ENCODE peak calls at places on chromosomes 11 and 22, in four cellular contexts. N is mesenchymal stem cell, D is IMR-90, H is H9. X is an unnamed sample.

GRCh38 chr11:84117394-84117793 is 831.2 kb upstream of the CCDC90B start:
- DNase-seq in D (peak), H (no peak), N (peak), X (no peak)

GRCh38 chr11:26709057-26709456 is 12.8 kb downstream of the SLC5A12 start:
- DNase-seq in D (no peak), H (no peak), N (no peak), X (peak)

GRCh38 chr11:3160252-3161031 is 4.7 kb downstream of the OSBPL5 start:
- DNase-seq in N (peak), D (peak), H (peak), X (peak)

GRCh38 chr11:19474211-19474610 is 233.5 kb upstream of the E2F8 start:
- DNase-seq in H (no peak), D (no peak), N (no peak), X (no peak)

GRCh38 chr22:28440517-28441366 is 238.9 kb downstream of the TTC28 start:
- DNase-seq in H (no peak), D (peak), N (peak), X (no peak)

GRCh38 chr22:19750666-19751490 is 9.7 kb upstream of the TBX1 start:
- DNase-seq in H (no peak), D (peak), N (peak), X (no peak)

GRCh38 chr11:79026803-79027445 is 413.9 kb downstream of the TENM4 start:
- DNase-seq in D (peak), H (no peak), N (no peak), X (no peak)

GRCh38 chr11:24005202-24005876 is 491.5 kb upstream of the LUZP2 start:
- DNase-seq in D (no peak), N (no peak), H (no peak), X (no peak)

GRCh38 chr11:120675171-120675570 is 163.6 kb downstream of the GRIK4 start:
- DNase-seq in D (no peak), H (no peak), N (peak), X (no peak)

GRCh38 chr11:79052539-79052938 is 388.3 kb downstream of the TENM4 start:
- DNase-seq in D (no peak), H (peak), N (no peak), X (peak)

GRCh38 chr11:15189189-15189588 is 74.5 kb downstream of the INSC start:
- DNase-seq in N (no peak), H (no peak), D (no peak), X (no peak)

GRCh38 chr11:29751618-29752017 is 265.2 kb downstream of the KCNA4 start:
- DNase-seq in H (no peak), D (no peak), N (no peak), X (no peak)

GRCh38 chr11:26827567-26828037 is 105.7 kb upstream of the SLC5A12 start:
- DNase-seq in H (no peak), D (peak), N (peak), X (no peak)

GRCh38 chr11:125132071-125132470 is 20.6 kb upstream of the TMEM218 start:
- DNase-seq in H (no peak), N (no peak), D (peak), X (no peak)

GRCh38 chr11:19101803-19102520 is 15.0 kb upstream of the ZDHHC13 start:
- DNase-seq in H (no peak), N (peak), D (no peak), X (no peak)

GRCh38 chr11:119533462-119533861 is 110.5 kb upstream of the THY1 start:
- DNase-seq in H (no peak), N (no peak), D (no peak), X (no peak)

GRCh38 chr11:95512682-95513081 is 276.9 kb downstream of the FAM76B start:
- DNase-seq in H (no peak), N (peak), D (peak), X (no peak)

GRCh38 chr11:129814244-129814992 is 1.2 kb upstream of the TMEM45B start:
- DNase-seq in H (no peak), D (no peak), N (no peak), X (peak)

GRCh38 chr11:20158597-20159257 is 1.5 kb downstream of the DBX1 start:
- DNase-seq in D (peak), H (peak), N (peak), X (peak)

GRCh38 chr11:75103380-75104026 is 6.8 kb upstream of the OR2AT4 start:
- DNase-seq in H (no peak), N (peak), D (peak), X (no peak)
- H3K23ac ChIP-seq in H (no peak), N (no peak), D (no peak), X (no peak)

DNA sequence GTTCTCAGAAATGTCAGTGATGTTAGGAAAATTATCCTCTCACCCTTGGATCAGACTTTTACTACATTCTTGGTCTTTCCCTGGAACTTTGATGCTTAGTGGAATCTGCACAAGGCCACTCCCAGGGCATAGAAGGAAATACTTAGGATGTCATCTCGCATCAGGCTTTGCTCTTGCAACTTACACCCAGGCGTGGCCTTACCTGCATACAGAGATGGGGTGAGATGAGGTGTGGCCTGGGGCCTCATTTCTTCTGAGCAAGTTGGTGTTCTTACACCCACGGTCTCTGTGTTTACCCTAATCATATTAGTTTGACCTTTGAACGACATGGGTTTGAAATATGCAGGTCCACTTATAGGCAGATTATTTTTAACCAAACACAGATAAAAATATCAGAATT is 19.0 kb upstream of the OR52K2 start:
- DNase-seq in N (no peak), H (no peak), D (no peak), X (no peak)
- H3K23ac ChIP-seq in N (no peak), H (no peak), D (no peak), X (no peak)

GRCh38 chr22:25645964-25646363 is 81.5 kb downstream of the GRK3 start:
- DNase-seq in N (no peak), D (peak), H (no peak), X (no peak)
- H3K23ac ChIP-seq in N (no peak), D (no peak), H (no peak), X (no peak)

GRCh38 chr11:117010808-117011540 is 87.3 kb downstream of the SIK3 start:
- DNase-seq in D (peak), H (no peak), N (peak), X (no peak)

GRCh38 chr11:117016747-117017146 is 81.5 kb downstream of the SIK3 start:
- DNase-seq in H (no peak), D (no peak), N (no peak), X (no peak)

GRCh38 chr11:117016246-117016645 is 82.0 kb downstream of the SIK3 start:
- DNase-seq in H (no peak), N (no peak), D (no peak), X (no peak)

GRCh38 chr11:117009905-117010605 is 88.2 kb downstream of the SIK3 start:
- DNase-seq in N (no peak), H (peak), D (no peak), X (peak)

GRCh38 chr11:117011541-117011908 is 86.7 kb downstream of the SIK3 start:
- DNase-seq in H (no peak), D (no peak), N (no peak), X (no peak)
- H3K23ac ChIP-seq in H (no peak), D (no peak), N (no peak), X (no peak)

GRCh38 chr22:36770946-36771340 is 5.0 kb downstream of the IFT27 start:
- DNase-seq in D (no peak), H (no peak), N (no peak), X (no peak)
- H3K23ac ChIP-seq in D (no peak), H (no peak), N (no peak), X (no peak)

GRCh38 chr11:7513210-7514098 is at the start of gene PPFIBP2:
- DNase-seq in H (peak), D (peak), N (peak), X (peak)
- H3K23ac ChIP-seq in H (no peak), D (no peak), N (peak), X (no peak)

DNA sequence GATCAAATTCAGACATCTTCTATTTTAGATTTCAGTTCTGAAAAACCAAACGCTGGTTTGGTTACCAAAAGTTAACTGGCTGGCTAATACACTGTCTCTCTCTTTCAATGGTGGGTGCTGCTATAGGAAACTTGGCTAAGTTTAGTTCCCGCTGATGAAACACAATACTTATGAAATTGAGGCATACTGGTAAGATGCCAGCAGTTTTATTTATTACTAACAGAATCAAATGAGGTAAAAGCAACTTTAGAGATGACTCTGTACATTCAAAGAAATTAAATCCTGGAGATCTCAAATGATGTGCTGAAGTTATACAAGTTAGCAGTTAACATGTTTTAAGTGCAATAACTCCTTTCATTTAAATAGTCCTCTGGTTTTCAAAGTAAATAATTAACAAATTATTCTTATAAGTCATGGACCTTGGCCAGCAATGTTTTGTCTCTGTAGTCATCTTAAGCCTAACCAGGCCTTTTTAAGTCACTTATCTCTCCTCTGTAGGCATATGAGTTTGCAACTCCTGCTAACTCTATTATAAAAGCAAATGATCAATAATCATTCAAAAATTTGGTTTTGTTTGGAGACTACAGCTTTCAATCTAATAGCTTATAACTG is 54.8 kb downstream of the PAK1 start:
- DNase-seq in H (no peak), N (no peak), D (no peak), X (no peak)
- H3K23ac ChIP-seq in H (no peak), N (no peak), D (no peak), X (no peak)

DNA sequence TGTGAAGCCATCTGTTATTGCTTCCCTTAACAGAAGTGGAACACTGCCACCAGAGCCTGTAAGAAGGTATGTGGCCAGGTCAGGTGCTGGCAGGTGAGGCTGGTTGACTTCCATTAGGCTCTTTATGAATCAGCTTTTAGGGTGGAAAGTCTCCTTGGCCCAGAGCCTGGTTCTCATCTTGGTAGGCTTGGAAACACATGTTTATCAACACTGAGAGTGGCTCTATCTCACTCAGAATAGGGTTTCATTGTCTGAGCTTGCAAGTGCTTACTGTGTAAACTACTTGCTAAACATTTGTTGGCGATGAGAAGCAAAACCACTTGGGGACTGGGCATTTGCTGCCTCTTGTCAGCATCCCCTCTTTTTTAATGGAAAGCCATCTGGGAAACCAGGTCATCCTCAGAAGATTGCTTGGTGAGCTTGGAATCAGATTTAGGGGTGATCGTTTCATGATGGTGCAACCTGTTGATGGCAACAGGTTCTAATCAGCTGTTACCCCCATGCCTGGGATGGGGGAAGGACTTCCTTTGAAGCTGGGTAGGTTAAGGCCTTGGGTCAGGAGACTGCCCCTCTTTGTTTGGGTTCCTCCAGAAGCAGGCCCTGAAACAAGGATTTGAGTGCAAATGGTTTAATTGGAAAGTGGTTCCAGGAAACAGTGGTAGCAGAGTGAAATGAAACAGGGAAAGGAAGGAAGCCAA is 75.0 kb upstream of the AMPD3 start:
- DNase-seq in D (peak), N (no peak), H (no peak), X (no peak)
- H3K23ac ChIP-seq in D (peak), N (no peak), H (no peak), X (no peak)

GRCh38 chr11:68890490-68891231 is 13.0 kb downstream of the MRPL21 start:
- DNase-seq in D (peak), N (no peak), H (no peak), X (no peak)
- H3K23ac ChIP-seq in D (no peak), N (no peak), H (no peak), X (no peak)

X was measured in mesendoderm.